ENCODE peak calls at places on chromosomes 6 and 20, in eight cellular contexts. One of them, this sample, is unnamed.

GRCh38 chr6:147095316-147095715 is 108.9 kb upstream of the STXBP5 start:
- DNase-seq in GM12865: no peak
- DNase-seq in PC-3: no peak
- DNase-seq in BE2C: no peak
- DNase-seq in stomach: no peak
- DNase-seq in AG09309: no peak
- DNase-seq in left ventricle myocardium inferior: no peak
- DNase-seq in ovary: no peak
- DNase-seq in this sample: no peak

GRCh38 chr20:42949865-42950264 is 239.8 kb downstream of the PTPRT start:
- DNase-seq in GM12865: no peak
- DNase-seq in PC-3: no peak
- DNase-seq in BE2C: no peak
- DNase-seq in stomach: no peak
- DNase-seq in AG09309: no peak
- DNase-seq in left ventricle myocardium inferior: no peak
- DNase-seq in ovary: no peak
- DNase-seq in this sample: no peak

GRCh38 chr6:3522561-3523287 is 65.9 kb upstream of the SLC22A23 start:
- DNase-seq in GM12865: no peak
- DNase-seq in PC-3: peak; percentile 63
- DNase-seq in BE2C: no peak
- DNase-seq in stomach: no peak
- DNase-seq in AG09309: no peak
- DNase-seq in left ventricle myocardium inferior: no peak
- DNase-seq in ovary: no peak
- DNase-seq in this sample: peak; percentile 78

GRCh38 chr6:101824551-101825345 is 431.2 kb downstream of the GRIK2 start:
- DNase-seq in GM12865: no peak
- DNase-seq in PC-3: no peak
- DNase-seq in BE2C: no peak
- DNase-seq in stomach: no peak
- DNase-seq in AG09309: no peak
- DNase-seq in left ventricle myocardium inferior: no peak
- DNase-seq in ovary: no peak
- DNase-seq in this sample: no peak

GRCh38 chr20:17562804-17563305 is 7.0 kb upstream of the DSTN start:
- DNase-seq in GM12865: no peak
- DNase-seq in PC-3: peak; percentile 31
- DNase-seq in BE2C: no peak
- DNase-seq in stomach: no peak
- DNase-seq in AG09309: peak; percentile 76
- DNase-seq in left ventricle myocardium inferior: no peak
- DNase-seq in ovary: no peak
- DNase-seq in this sample: peak; percentile 84

GRCh38 chr6:79421707-79422484 is 115.3 kb downstream of the LCA5 start:
- DNase-seq in GM12865: peak; percentile 60
- DNase-seq in PC-3: peak; percentile 87
- DNase-seq in BE2C: peak; percentile 65
- DNase-seq in stomach: no peak
- DNase-seq in AG09309: peak; percentile 27
- DNase-seq in left ventricle myocardium inferior: no peak
- DNase-seq in ovary: no peak
- DNase-seq in this sample: peak; percentile 95

GRCh38 chr6:89564752-89565427 is 73.7 kb downstream of the LYRM2 start:
- DNase-seq in GM12865: no peak
- DNase-seq in PC-3: no peak
- DNase-seq in BE2C: no peak
- DNase-seq in stomach: no peak
- DNase-seq in AG09309: no peak
- DNase-seq in left ventricle myocardium inferior: no peak
- DNase-seq in ovary: no peak
- DNase-seq in this sample: peak; percentile 19

GRCh38 chr6:30006170-30007131 is 54.6 kb upstream of the POLR1H start:
- DNase-seq in GM12865: no peak
- DNase-seq in PC-3: no peak
- DNase-seq in BE2C: no peak
- DNase-seq in stomach: peak; percentile 35
- DNase-seq in AG09309: no peak
- DNase-seq in left ventricle myocardium inferior: peak; percentile 41
- DNase-seq in ovary: peak; percentile 57
- DNase-seq in this sample: no peak

GRCh38 chr6:137589067-137589848 is 95.1 kb upstream of the OLIG3 start:
- DNase-seq in GM12865: peak; percentile 92
- DNase-seq in PC-3: peak; percentile 64
- DNase-seq in BE2C: peak; percentile 72
- DNase-seq in stomach: peak; percentile 52
- DNase-seq in AG09309: peak; percentile 13
- DNase-seq in left ventricle myocardium inferior: no peak
- DNase-seq in ovary: no peak
- DNase-seq in this sample: peak; percentile 47

GRCh38 chr20:15236812-15237211 is 899.4 kb upstream of the FLRT3 start:
- DNase-seq in GM12865: peak; percentile 57
- DNase-seq in PC-3: peak; percentile 87
- DNase-seq in BE2C: peak; percentile 70
- DNase-seq in stomach: peak; percentile 28
- DNase-seq in AG09309: no peak
- DNase-seq in left ventricle myocardium inferior: no peak
- DNase-seq in ovary: no peak
- DNase-seq in this sample: peak; percentile 73

GRCh38 chr6:161018165-161018564 is 26.6 kb downstream of the MAP3K4 start:
- DNase-seq in GM12865: no peak
- DNase-seq in PC-3: no peak
- DNase-seq in BE2C: no peak
- DNase-seq in stomach: no peak
- DNase-seq in AG09309: no peak
- DNase-seq in left ventricle myocardium inferior: no peak
- DNase-seq in ovary: no peak
- DNase-seq in this sample: no peak

GRCh38 chr6:45991189-45991588 is 24.5 kb downstream of the CLIC5 start:
- DNase-seq in GM12865: no peak
- DNase-seq in PC-3: no peak
- DNase-seq in BE2C: no peak
- DNase-seq in stomach: no peak
- DNase-seq in AG09309: no peak
- DNase-seq in left ventricle myocardium inferior: no peak
- DNase-seq in ovary: no peak
- DNase-seq in this sample: no peak
- TF ChIP-seq CTCF in GM12865: no peak
- TF ChIP-seq CTCF in PC-3: peak; percentile 40
- TF ChIP-seq CTCF in BE2C: no peak
- TF ChIP-seq CTCF in stomach: no peak
- TF ChIP-seq CTCF in AG09309: no peak
- TF ChIP-seq CTCF in left ventricle myocardium inferior: peak; percentile 25
- TF ChIP-seq CTCF in ovary: no peak
- TF ChIP-seq CTCF in this sample: no peak

GRCh38 chr6:142279350-142280180 is 22.2 kb upstream of the ADGRG6 start:
- DNase-seq in GM12865: no peak
- DNase-seq in PC-3: peak; percentile 74
- DNase-seq in BE2C: no peak
- DNase-seq in stomach: no peak
- DNase-seq in AG09309: no peak
- DNase-seq in left ventricle myocardium inferior: no peak
- DNase-seq in ovary: no peak
- DNase-seq in this sample: peak; percentile 57

GRCh38 chr6:142280265-142280664 is 21.5 kb upstream of the ADGRG6 start:
- DNase-seq in GM12865: no peak
- DNase-seq in PC-3: no peak
- DNase-seq in BE2C: no peak
- DNase-seq in stomach: no peak
- DNase-seq in AG09309: no peak
- DNase-seq in left ventricle myocardium inferior: no peak
- DNase-seq in ovary: no peak
- DNase-seq in this sample: no peak

GRCh38 chr6:142276256-142276655 is 25.6 kb upstream of the ADGRG6 start:
- DNase-seq in GM12865: no peak
- DNase-seq in PC-3: no peak
- DNase-seq in BE2C: no peak
- DNase-seq in stomach: no peak
- DNase-seq in AG09309: no peak
- DNase-seq in left ventricle myocardium inferior: no peak
- DNase-seq in ovary: no peak
- DNase-seq in this sample: no peak

GRCh38 chr6:142271476-142271875 is 30.3 kb upstream of the ADGRG6 start:
- DNase-seq in GM12865: no peak
- DNase-seq in PC-3: no peak
- DNase-seq in BE2C: no peak
- DNase-seq in stomach: no peak
- DNase-seq in AG09309: no peak
- DNase-seq in left ventricle myocardium inferior: no peak
- DNase-seq in ovary: no peak
- DNase-seq in this sample: no peak

GRCh38 chr6:142275146-142276006 is 26.4 kb upstream of the ADGRG6 start:
- DNase-seq in GM12865: no peak
- DNase-seq in PC-3: peak; percentile 53
- DNase-seq in BE2C: no peak
- DNase-seq in stomach: no peak
- DNase-seq in AG09309: no peak
- DNase-seq in left ventricle myocardium inferior: no peak
- DNase-seq in ovary: no peak
- DNase-seq in this sample: peak; percentile 69
- H3K4me3 ChIP-seq in GM12865: no peak overlapping the region
- H3K4me3 ChIP-seq in PC-3: no peak overlapping the region
- H3K4me3 ChIP-seq in BE2C: no peak overlapping the region
- H3K4me3 ChIP-seq in stomach: no peak overlapping the region
- H3K4me3 ChIP-seq in AG09309: no peak overlapping the region
- H3K4me3 ChIP-seq in left ventricle myocardium inferior: no peak overlapping the region
- H3K4me3 ChIP-seq in ovary: no peak overlapping the region
- H3K4me3 ChIP-seq in this sample: no peak overlapping the region

DNA sequence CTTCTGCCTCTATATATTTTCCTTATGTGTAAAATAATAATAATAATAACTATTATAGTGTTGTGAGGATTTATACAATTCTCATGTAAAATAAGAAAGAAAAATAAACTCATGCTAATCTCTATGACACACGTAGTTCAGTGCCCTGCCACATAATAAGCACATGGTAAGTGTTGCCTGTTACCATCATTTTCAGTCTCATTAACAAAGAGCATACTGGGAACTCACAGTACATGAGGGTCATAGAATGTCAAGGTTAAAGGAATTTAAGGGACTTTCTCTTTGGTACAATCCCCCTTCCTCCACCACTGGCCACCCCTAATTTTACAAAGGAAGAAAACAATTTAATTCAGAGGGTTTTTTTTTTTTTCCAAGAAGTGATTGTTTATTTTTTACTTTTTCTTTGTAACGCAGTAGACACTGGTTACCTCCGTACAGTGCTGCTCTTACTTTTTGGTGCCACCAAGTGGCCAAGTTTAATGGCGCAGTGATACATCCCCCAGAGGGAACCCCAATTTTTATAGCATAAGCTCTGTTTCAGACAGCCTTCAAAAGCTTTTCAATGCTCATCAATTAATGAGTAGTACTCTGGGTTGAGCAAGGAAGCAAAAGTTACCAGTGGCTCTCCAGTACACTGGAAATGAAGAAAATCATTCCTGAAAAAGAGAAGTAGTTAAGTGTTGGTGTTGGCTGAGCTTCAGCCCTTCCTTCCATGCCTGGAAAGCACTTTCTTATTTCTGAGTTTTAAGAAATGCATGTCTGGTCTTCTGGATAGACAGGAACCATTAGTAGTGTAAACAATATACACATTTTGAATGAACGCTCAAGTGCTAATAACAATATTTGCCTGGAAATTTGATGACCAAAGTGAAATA is 129.3 kb upstream of the SMLR1 start:
- DNase-seq in GM12865: peak; percentile 73
- DNase-seq in PC-3: peak; percentile 62
- DNase-seq in BE2C: peak; percentile 9
- DNase-seq in stomach: peak; percentile 40
- DNase-seq in AG09309: no peak
- DNase-seq in left ventricle myocardium inferior: no peak
- DNase-seq in ovary: peak; percentile 38
- DNase-seq in this sample: peak; percentile 41
- TF ChIP-seq CTCF in GM12865: peak; percentile 73
- TF ChIP-seq CTCF in PC-3: peak; percentile 89
- TF ChIP-seq CTCF in BE2C: peak; percentile 44
- TF ChIP-seq CTCF in stomach: peak; percentile 40
- TF ChIP-seq CTCF in AG09309: peak; percentile 83
- TF ChIP-seq CTCF in left ventricle myocardium inferior: peak; percentile 62
- TF ChIP-seq CTCF in ovary: no peak
- TF ChIP-seq CTCF in this sample: peak; percentile 77

GRCh38 chr6:71402101-71402500 is 113.5 kb downstream of the OGFRL1 start:
- DNase-seq in GM12865: no peak
- DNase-seq in PC-3: no peak
- DNase-seq in BE2C: no peak
- DNase-seq in stomach: no peak
- DNase-seq in AG09309: no peak
- DNase-seq in left ventricle myocardium inferior: no peak
- DNase-seq in ovary: no peak
- DNase-seq in this sample: no peak

GRCh38 chr6:71405416-71405815 is 116.8 kb downstream of the OGFRL1 start:
- DNase-seq in GM12865: no peak
- DNase-seq in PC-3: no peak
- DNase-seq in BE2C: no peak
- DNase-seq in stomach: no peak
- DNase-seq in AG09309: no peak
- DNase-seq in left ventricle myocardium inferior: no peak
- DNase-seq in ovary: no peak
- DNase-seq in this sample: no peak

GRCh38 chr6:71404967-71405278 is 116.3 kb downstream of the OGFRL1 start:
- DNase-seq in GM12865: no peak
- DNase-seq in PC-3: no peak
- DNase-seq in BE2C: no peak
- DNase-seq in stomach: no peak
- DNase-seq in AG09309: no peak
- DNase-seq in left ventricle myocardium inferior: no peak
- DNase-seq in ovary: no peak
- DNase-seq in this sample: no peak

GRCh38 chr6:71403422-71404134 is 115.0 kb downstream of the OGFRL1 start:
- DNase-seq in GM12865: no peak
- DNase-seq in PC-3: peak; percentile 38
- DNase-seq in BE2C: no peak
- DNase-seq in stomach: no peak
- DNase-seq in AG09309: no peak
- DNase-seq in left ventricle myocardium inferior: no peak
- DNase-seq in ovary: no peak
- DNase-seq in this sample: no peak

DNA sequence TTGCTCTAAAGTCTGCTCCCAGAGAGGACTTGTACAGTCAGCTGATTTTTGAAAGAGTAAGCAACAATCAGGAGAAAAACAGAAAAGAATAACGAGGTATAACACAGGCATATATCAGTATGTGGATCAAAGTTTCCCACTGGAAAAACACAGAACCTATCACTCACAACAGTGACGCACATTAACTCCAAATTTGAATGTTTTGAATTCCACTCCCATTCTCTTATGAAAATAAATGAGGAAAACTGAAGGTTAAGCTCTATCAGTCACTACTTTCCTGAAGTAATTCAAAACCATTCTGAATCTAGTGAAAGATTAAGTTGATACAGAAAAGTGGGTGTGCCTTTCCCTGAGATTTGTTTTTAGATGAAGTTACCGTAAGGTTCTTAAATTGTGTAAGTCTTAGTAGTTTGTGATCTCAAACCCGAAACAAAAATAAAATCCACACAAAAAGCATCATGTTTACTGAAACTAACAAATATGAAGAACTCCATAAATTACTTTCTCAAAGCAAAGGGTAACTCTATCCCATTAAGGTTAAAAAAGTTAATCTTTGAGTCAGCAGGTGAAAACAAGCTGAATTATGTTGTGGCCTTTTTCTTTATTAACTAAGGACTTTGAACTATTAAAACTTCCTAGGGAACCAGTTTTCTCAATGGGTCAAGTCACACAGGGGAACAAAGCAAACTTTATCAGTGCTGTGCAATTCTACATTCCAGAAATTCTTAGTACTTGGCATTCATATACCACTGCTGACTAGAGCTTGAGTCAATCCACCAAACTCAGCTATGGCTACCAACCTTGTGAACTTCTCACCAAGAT is 115.7 kb downstream of the OGFRL1 start:
- DNase-seq in GM12865: no peak
- DNase-seq in PC-3: peak; percentile 86
- DNase-seq in BE2C: no peak
- DNase-seq in stomach: no peak
- DNase-seq in AG09309: no peak
- DNase-seq in left ventricle myocardium inferior: no peak
- DNase-seq in ovary: no peak
- DNase-seq in this sample: peak; percentile 90
- H3K4me3 ChIP-seq in GM12865: no peak overlapping the region
- H3K4me3 ChIP-seq in PC-3: peak overlapping the region; percentile 34
- H3K4me3 ChIP-seq in BE2C: no peak overlapping the region
- H3K4me3 ChIP-seq in stomach: no peak overlapping the region
- H3K4me3 ChIP-seq in AG09309: no peak overlapping the region
- H3K4me3 ChIP-seq in left ventricle myocardium inferior: peak overlapping the region; percentile 38
- H3K4me3 ChIP-seq in ovary: no peak overlapping the region
- H3K4me3 ChIP-seq in this sample: no peak overlapping the region